ENCODE peak calls at places on chromosomes 11 and 22, in nine cellular contexts. W is left ventricle myocardium inferior, F is colonic mucosa, Q is pancreas, J is psoas muscle, U is A549, O is lower lobe of right lung, N is right lobe of liver, B is HepG2. G is an unnamed sample.

GRCh38 chr11:123483058-123483457 is 53.0 kb downstream of the GRAMD1B start:
- DNase-seq in U (peak), N (no peak), B (no peak), J (no peak), F (no peak), Q (no peak), O (no peak), W (no peak), G (no peak)

GRCh38 chr11:112523917-112524316 is 263.3 kb upstream of the PLET1 start:
- DNase-seq in F (no peak), J (no peak), N (no peak), O (no peak), W (no peak), B (no peak), U (no peak), Q (no peak), G (no peak)

GRCh38 chr11:67301951-67302516 is 1.3 kb upstream of the SSH3 start:
- DNase-seq in B (no peak), W (peak), U (peak), O (peak), F (peak), Q (peak), J (peak), N (peak), G (peak)

GRCh38 chr11:133821776-133822175 is 23.5 kb downstream of the SPATA19 start:
- DNase-seq in W (peak), Q (peak), B (peak), F (peak), O (no peak), U (peak), J (no peak), N (no peak), G (no peak)

GRCh38 chr11:67274768-67275605 is 8.7 kb downstream of the GRK2 start:
- DNase-seq in B (no peak), U (no peak), N (peak), J (peak), W (peak), O (peak), F (no peak), Q (peak), G (peak)

GRCh38 chr11:120546312-120547205 is 35.0 kb downstream of the GRIK4 start:
- DNase-seq in O (no peak), Q (peak), N (no peak), F (peak), B (no peak), U (peak), W (no peak), J (peak), G (peak)

GRCh38 chr11:33263549-33263948 is 6.4 kb downstream of the HIPK3 start:
- DNase-seq in Q (no peak), N (no peak), F (no peak), W (no peak), U (no peak), B (no peak), O (no peak), J (no peak), G (no peak)

GRCh38 chr11:9265211-9266131 is at the start of gene DENND5A:
- DNase-seq in W (peak), F (peak), B (peak), O (peak), J (peak), Q (peak), N (peak), U (peak), G (peak)

GRCh38 chr11:125448136-125448535 is 47.9 kb downstream of the FEZ1 start:
- DNase-seq in O (no peak), Q (no peak), B (no peak), F (no peak), W (no peak), N (no peak), U (no peak), J (no peak), G (no peak)

GRCh38 chr22:28772633-28773460 is at the start of gene CCDC117:
- DNase-seq in J (peak), N (peak), W (peak), F (peak), O (peak), U (peak), B (peak), Q (peak), G (peak)

GRCh38 chr11:122663764-122664163 is 8.2 kb downstream of the UBASH3B start:
- DNase-seq in N (no peak), B (no peak), U (no peak), J (no peak), Q (no peak), F (no peak), O (no peak), W (no peak), G (no peak)

GRCh38 chr22:21991309-21991596 is 8.7 kb upstream of the TOP3B start:
- DNase-seq in Q (no peak), N (no peak), O (no peak), U (no peak), F (no peak), B (no peak), J (no peak), W (no peak), G (no peak)

GRCh38 chr22:46509416-46510089 is 27.9 kb downstream of the CELSR1 start:
- DNase-seq in N (no peak), W (no peak), O (no peak), F (no peak), J (no peak), B (no peak), U (no peak), Q (no peak), G (no peak)

GRCh38 chr11:126602349-126602940 is 247.0 kb downstream of the ST3GAL4 start:
- DNase-seq in W (no peak), U (no peak), O (no peak), N (no peak), B (no peak), J (no peak), F (no peak), Q (no peak), G (peak)

GRCh38 chr22:28799834-28800307 is 498 bp downstream of the XBP1 start:
- DNase-seq in Q (peak), B (no peak), J (peak), W (peak), U (no peak), O (peak), N (peak), F (peak), G (peak)

GRCh38 chr11:57476223-57476882 is 16.0 kb downstream of the RTN4RL2 start:
- DNase-seq in B (no peak), F (peak), U (no peak), J (peak), N (peak), Q (peak), W (peak), O (peak), G (no peak)

GRCh38 chr11:18698341-18699268 is at the start of gene TMEM86A:
- DNase-seq in J (peak), U (peak), B (peak), F (peak), O (peak), N (peak), W (peak), Q (peak), G (peak)

GRCh38 chr11:78832226-78832947 is 257.7 kb upstream of the NARS2 start:
- DNase-seq in O (no peak), B (no peak), J (no peak), F (no peak), U (peak), W (no peak), Q (no peak), N (no peak), G (no peak)

GRCh38 chr11:114175706-114176105 is 116.2 kb downstream of the ZBTB16 start:
- DNase-seq in Q (peak), O (no peak), J (peak), U (no peak), N (no peak), W (no peak), B (no peak), F (no peak), G (no peak)
- H3K27ac ChIP-seq in Q (peak), O (peak), J (peak), U (no peak), N (peak), W (peak), B (no peak), F (no peak), G (no peak)

DNA sequence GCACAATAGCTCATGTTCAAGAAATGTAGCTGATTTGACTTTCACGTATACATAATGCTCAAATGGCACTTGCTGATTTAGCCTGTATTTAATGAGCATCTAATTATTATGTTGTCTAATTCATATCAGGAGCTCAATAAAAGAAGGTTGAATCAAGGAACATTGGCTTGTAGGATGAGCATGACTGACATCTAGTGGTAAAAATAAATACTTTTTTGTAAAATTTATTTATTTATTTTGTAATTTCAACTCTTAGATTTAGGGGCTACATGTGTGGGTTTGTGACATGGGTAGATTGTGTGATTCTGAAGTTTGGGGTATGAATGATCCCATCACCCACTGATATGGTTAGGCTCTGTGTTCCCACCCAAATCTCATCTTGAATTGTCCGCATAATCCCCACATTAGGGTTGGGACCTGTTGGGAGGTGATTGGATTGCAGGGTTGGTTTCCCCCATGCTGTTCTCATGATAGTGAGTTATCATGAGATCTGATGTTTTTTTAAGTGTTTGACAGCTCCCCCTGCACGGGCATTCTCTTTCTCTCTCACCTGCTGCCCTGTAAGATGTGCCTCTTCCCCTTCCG is 1.7 kb upstream of the OR52E5 start:
- DNase-seq in W (no peak), O (no peak), B (no peak), U (peak), N (no peak), J (no peak), Q (no peak), F (no peak), G (no peak)
- TF ChIP-seq CTCF in W (peak), O (peak), B (no peak), U (peak), N (peak), J (peak), Q (peak), F (no peak), G (peak)

GRCh38 chr11:65242389-65242788 is 19.4 kb upstream of the POLA2 start:
- DNase-seq in J (no peak), N (peak), Q (no peak), U (no peak), O (no peak), B (no peak), W (no peak), F (no peak), G (no peak)
- H3K27ac ChIP-seq in J (no peak), N (no peak), Q (no peak), U (no peak), O (no peak), B (no peak), W (no peak), F (no peak), G (no peak)

DNA sequence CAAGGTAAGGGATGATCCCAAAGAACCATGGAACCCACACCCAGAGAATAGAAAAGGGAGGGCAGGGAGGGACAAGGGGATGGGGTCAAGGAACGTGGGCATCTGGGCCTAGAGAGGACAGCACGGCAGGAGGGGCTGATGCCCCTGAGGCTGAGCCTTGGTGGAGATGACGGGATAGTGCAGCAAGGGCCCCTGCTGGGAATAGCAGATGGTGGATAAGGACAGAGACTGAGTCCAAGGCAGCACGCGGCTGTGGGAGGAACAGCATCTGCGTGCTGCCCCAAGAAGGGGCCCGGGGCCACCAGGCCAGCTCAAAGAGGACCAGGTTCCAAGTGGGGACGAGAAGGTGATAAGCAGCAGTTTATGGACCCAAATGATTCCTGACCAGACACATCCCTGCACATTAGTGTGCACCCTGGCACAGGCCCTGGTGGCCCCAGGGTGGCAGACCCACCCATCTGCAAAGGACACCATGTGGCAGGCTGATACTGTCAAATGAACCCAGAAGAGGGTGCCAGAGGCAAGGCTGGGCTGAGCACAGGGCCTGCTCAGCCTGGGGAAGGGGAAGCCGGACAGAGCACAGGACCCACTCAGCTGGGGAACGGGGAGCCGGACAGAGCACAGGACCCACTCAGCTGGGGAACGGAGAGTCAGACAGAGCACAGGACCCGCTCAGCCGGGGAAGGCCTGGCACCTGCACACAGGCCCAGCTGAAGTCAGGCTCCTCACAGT is 12.8 kb upstream of the TESMIN start:
- DNase-seq in O (no peak), U (no peak), F (no peak), N (no peak), J (no peak), W (no peak), Q (no peak), B (no peak), G (no peak)
- TF ChIP-seq CTCF in O (no peak), U (no peak), F (no peak), N (no peak), J (peak), W (peak), Q (no peak), B (peak), G (no peak)

DNA sequence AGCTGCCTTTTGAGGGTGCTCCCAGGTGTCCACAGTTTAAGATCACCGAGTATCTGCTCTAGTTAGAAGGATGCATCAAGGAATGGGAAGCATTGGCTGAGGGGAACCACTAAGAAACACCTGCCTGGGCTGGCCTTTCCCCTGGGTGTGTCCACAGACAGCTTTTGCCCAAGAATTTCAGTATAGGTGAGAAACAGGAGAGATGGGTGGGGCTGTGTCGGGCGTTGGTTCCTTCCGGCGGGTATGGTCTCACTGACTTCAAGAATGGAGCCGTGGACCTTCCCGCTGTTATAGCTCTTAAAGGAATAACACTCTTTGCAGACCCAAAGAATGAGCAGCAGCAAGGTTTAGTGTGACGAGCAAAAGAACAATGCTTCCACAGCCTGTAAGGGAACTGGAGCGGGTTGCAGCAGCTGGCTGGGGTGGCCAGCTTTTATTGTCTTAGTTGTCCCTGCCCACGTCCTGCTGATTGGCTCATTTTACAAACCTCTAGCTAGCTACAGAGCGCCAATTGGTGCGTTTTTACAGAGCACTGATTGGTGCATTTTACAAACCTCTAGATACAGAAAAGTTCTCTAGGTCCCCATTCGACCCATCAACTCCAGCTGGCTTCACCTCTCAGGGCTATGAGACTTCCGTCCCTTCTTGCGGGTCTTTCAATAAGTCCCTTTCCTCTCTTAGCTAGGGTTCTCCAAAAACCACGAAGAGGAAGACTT is 2.4 kb downstream of the FADS1 start:
- DNase-seq in O (no peak), N (no peak), J (peak), B (peak), F (peak), W (no peak), Q (no peak), U (peak), G (no peak)
- H3K27ac ChIP-seq in O (peak), N (peak), J (peak), B (peak), F (peak), W (peak), Q (peak), U (peak), G (peak)

DNA sequence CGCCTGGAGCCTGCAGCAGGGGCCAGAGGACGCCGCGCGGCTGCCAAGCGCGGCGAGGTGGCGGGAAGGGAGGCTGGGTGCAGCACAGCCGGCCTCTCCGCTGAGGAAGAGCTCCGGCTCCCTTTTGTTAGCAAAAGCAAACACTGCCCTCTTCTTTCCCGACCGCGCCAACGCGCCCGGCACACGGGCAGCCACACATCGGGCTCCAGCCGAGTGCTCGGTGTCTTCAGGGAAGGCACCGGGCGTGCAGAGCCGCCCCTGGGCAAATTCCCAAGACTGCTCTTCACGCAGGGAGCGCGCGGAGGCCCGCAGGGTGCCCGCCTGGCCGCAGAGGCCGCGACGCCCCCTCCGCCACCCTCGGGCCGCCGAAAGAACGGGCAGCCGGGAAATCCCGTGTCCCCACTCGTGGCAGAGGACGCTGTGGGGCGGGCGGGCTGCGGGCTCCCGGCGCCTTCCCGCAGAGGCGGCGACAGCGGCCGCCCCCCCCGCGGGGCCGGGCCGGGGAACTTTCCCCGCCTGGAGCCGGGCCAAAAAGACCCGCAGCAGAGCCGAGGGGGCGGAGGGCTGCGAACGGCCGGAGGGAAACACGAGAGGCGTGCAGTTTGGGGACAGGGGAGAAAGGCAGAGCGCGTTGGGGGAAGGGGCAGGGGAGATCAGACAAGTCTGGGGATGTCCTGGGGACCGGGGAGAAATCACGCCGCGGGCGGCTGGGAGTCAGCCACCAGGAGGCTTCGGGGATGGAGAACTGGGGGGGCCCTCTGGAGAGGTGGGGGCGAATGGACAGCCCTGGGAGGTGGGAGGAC is 931 bp downstream of the CADM1 start:
- DNase-seq in F (peak), W (peak), U (peak), Q (peak), B (peak), O (peak), J (peak), N (peak), G (peak)
- TF ChIP-seq CTCF in F (no peak), W (peak), U (peak), Q (no peak), B (peak), O (peak), J (peak), N (peak), G (peak)

GRCh38 chr11:110243804-110244203 is 52.6 kb downstream of the RDX start:
- DNase-seq in N (no peak), J (no peak), F (no peak), B (no peak), U (no peak), Q (no peak), O (no peak), W (no peak), G (no peak)

DNA sequence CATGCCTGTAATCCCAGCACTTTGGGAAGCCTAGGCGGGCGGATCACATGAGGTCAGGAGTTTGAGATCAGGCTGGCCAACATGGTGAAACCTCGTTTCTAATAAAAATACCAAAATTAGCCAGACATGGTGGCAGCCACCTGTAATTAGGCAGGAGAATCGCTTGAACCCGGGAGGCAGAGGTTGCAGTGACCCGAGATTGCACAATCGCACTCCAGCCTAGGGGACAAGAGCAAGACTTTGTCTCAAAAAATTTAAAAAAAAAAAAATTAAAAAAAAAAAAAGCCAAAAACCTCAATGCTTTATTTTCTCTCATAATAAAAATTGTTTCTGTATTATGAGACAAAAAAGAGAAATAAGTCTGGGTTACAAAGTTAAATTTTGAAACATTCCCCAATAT is 54.2 kb downstream of the RDX start:
- DNase-seq in N (no peak), F (no peak), U (no peak), O (no peak), B (no peak), W (no peak), J (no peak), Q (no peak), G (no peak)
- H3K27ac ChIP-seq in N (no peak), F (no peak), U (no peak), O (no peak), B (no peak), W (no peak), J (no peak), Q (no peak), G (no peak)

G was measured in left lung.